ENCODE peak calls at places on chromosome 15, in five cellular contexts. One of them, this sample, is unnamed.

GRCh38 chr15:76588811-76589747 is 252.5 kb downstream of the ISL2 start:
- DNase-seq in NCI-H1105 treated with DMSO at 0.1 percent for 48 hours: no peak
- DNase-seq in GM10248: no peak
- DNase-seq in CD8-positive, alpha-beta memory T cell: no peak
- DNase-seq in omental fat pad: no peak
- DNase-seq in this sample: no peak

GRCh38 chr15:69845159-69845558 is 252.6 kb downstream of the TLE3 start:
- DNase-seq in CD8-positive, alpha-beta memory T cell: no peak
- DNase-seq in NCI-H1105 treated with DMSO at 0.1 percent for 48 hours: no peak
- DNase-seq in GM10248: no peak
- DNase-seq in omental fat pad: no peak
- DNase-seq in this sample: no peak

GRCh38 chr15:97968380-97968779 is 7.9 kb downstream of the ARRDC4 start:
- DNase-seq in omental fat pad: no peak
- DNase-seq in NCI-H1105 treated with DMSO at 0.1 percent for 48 hours: no peak
- DNase-seq in CD8-positive, alpha-beta memory T cell: no peak
- DNase-seq in GM10248: no peak
- DNase-seq in this sample: no peak

GRCh38 chr15:62782100-62782791 is 260.3 kb upstream of the TPM1 start:
- DNase-seq in omental fat pad: no peak
- DNase-seq in GM10248: peak; percentile 32
- DNase-seq in NCI-H1105 treated with DMSO at 0.1 percent for 48 hours: peak; percentile 76
- DNase-seq in CD8-positive, alpha-beta memory T cell: no peak
- DNase-seq in this sample: peak; percentile 0

GRCh38 chr15:60079210-60079609 is 75.1 kb downstream of the FOXB1 start:
- DNase-seq in NCI-H1105 treated with DMSO at 0.1 percent for 48 hours: no peak
- DNase-seq in omental fat pad: no peak
- DNase-seq in GM10248: no peak
- DNase-seq in CD8-positive, alpha-beta memory T cell: no peak
- DNase-seq in this sample: no peak

GRCh38 chr15:79896634-79897379 is at the start of gene MTHFS:
- DNase-seq in NCI-H1105 treated with DMSO at 0.1 percent for 48 hours: peak; percentile 68
- DNase-seq in CD8-positive, alpha-beta memory T cell: peak; percentile 62
- DNase-seq in GM10248: peak; percentile 83
- DNase-seq in omental fat pad: peak; percentile 53
- DNase-seq in this sample: peak; percentile 59

GRCh38 chr15:27846722-27847420 is 252.2 kb downstream of the OCA2 start:
- DNase-seq in GM10248: no peak
- DNase-seq in NCI-H1105 treated with DMSO at 0.1 percent for 48 hours: no peak
- DNase-seq in CD8-positive, alpha-beta memory T cell: no peak
- DNase-seq in omental fat pad: no peak
- DNase-seq in this sample: no peak

GRCh38 chr15:61173899-61174689 is 55.0 kb downstream of the RORA start:
- DNase-seq in GM10248: no peak
- DNase-seq in omental fat pad: no peak
- DNase-seq in CD8-positive, alpha-beta memory T cell: no peak
- DNase-seq in NCI-H1105 treated with DMSO at 0.1 percent for 48 hours: no peak
- DNase-seq in this sample: no peak

GRCh38 chr15:52857937-52858336 is 67.8 kb upstream of the ONECUT1 start:
- DNase-seq in NCI-H1105 treated with DMSO at 0.1 percent for 48 hours: no peak
- DNase-seq in CD8-positive, alpha-beta memory T cell: no peak
- DNase-seq in omental fat pad: no peak
- DNase-seq in GM10248: no peak
- DNase-seq in this sample: no peak

GRCh38 chr15:69783211-69783610 is 314.5 kb downstream of the TLE3 start:
- DNase-seq in GM10248: no peak
- DNase-seq in CD8-positive, alpha-beta memory T cell: no peak
- DNase-seq in NCI-H1105 treated with DMSO at 0.1 percent for 48 hours: peak; percentile 38
- DNase-seq in omental fat pad: no peak
- DNase-seq in this sample: no peak

GRCh38 chr15:93173369-93173768 is 84.4 kb upstream of the RGMA start:
- DNase-seq in CD8-positive, alpha-beta memory T cell: no peak
- DNase-seq in omental fat pad: no peak
- DNase-seq in GM10248: no peak
- DNase-seq in NCI-H1105 treated with DMSO at 0.1 percent for 48 hours: no peak
- DNase-seq in this sample: no peak

GRCh38 chr15:74245342-74245931 is 9.3 kb downstream of the CCDC33 start:
- DNase-seq in GM10248: no peak
- DNase-seq in omental fat pad: no peak
- DNase-seq in CD8-positive, alpha-beta memory T cell: no peak
- DNase-seq in NCI-H1105 treated with DMSO at 0.1 percent for 48 hours: peak; percentile 90
- DNase-seq in this sample: peak; percentile 63

GRCh38 chr15:61660579-61660978 is 399.7 kb downstream of the VPS13C start:
- DNase-seq in NCI-H1105 treated with DMSO at 0.1 percent for 48 hours: no peak
- DNase-seq in GM10248: no peak
- DNase-seq in omental fat pad: no peak
- DNase-seq in CD8-positive, alpha-beta memory T cell: no peak
- DNase-seq in this sample: no peak

GRCh38 chr15:89457086-89457485 is 39.3 kb downstream of the RHCG start:
- DNase-seq in omental fat pad: no peak
- DNase-seq in NCI-H1105 treated with DMSO at 0.1 percent for 48 hours: peak; percentile 10
- DNase-seq in CD8-positive, alpha-beta memory T cell: no peak
- DNase-seq in GM10248: no peak
- DNase-seq in this sample: no peak

GRCh38 chr15:50880651-50881114 is 27.8 kb upstream of the AP4E1 start:
- DNase-seq in omental fat pad: no peak
- DNase-seq in GM10248: peak; percentile 50
- DNase-seq in NCI-H1105 treated with DMSO at 0.1 percent for 48 hours: no peak
- DNase-seq in CD8-positive, alpha-beta memory T cell: no peak
- DNase-seq in this sample: no peak

GRCh38 chr15:51077565-51078153 is 17.0 kb downstream of the TNFAIP8L3 start:
- DNase-seq in GM10248: peak; percentile 81
- DNase-seq in CD8-positive, alpha-beta memory T cell: no peak
- DNase-seq in omental fat pad: peak; percentile 40
- DNase-seq in NCI-H1105 treated with DMSO at 0.1 percent for 48 hours: no peak
- DNase-seq in this sample: no peak

GRCh38 chr15:70817266-70817665 is 36.7 kb downstream of the LARP6 start:
- DNase-seq in NCI-H1105 treated with DMSO at 0.1 percent for 48 hours: no peak
- DNase-seq in CD8-positive, alpha-beta memory T cell: no peak
- DNase-seq in GM10248: no peak
- DNase-seq in omental fat pad: no peak
- DNase-seq in this sample: no peak

GRCh38 chr15:76003364-76003763 is 8.9 kb downstream of the NRG4 start:
- DNase-seq in NCI-H1105 treated with DMSO at 0.1 percent for 48 hours: no peak
- DNase-seq in GM10248: no peak
- DNase-seq in CD8-positive, alpha-beta memory T cell: no peak
- DNase-seq in omental fat pad: no peak
- DNase-seq in this sample: no peak

GRCh38 chr15:71385026-71385425 is 269.8 kb downstream of the THSD4 start:
- DNase-seq in omental fat pad: no peak
- DNase-seq in NCI-H1105 treated with DMSO at 0.1 percent for 48 hours: peak; percentile 73
- DNase-seq in CD8-positive, alpha-beta memory T cell: no peak
- DNase-seq in GM10248: no peak
- DNase-seq in this sample: no peak

GRCh38 chr15:31153531-31153930 is 52.0 kb upstream of the TRPM1 start:
- DNase-seq in GM10248: no peak
- DNase-seq in CD8-positive, alpha-beta memory T cell: no peak
- DNase-seq in omental fat pad: no peak
- DNase-seq in NCI-H1105 treated with DMSO at 0.1 percent for 48 hours: no peak
- DNase-seq in this sample: no peak

GRCh38 chr15:69085325-69086081 is 71.0 kb downstream of the NOX5 start:
- DNase-seq in CD8-positive, alpha-beta memory T cell: no peak
- DNase-seq in NCI-H1105 treated with DMSO at 0.1 percent for 48 hours: no peak
- DNase-seq in omental fat pad: no peak
- DNase-seq in GM10248: no peak
- DNase-seq in this sample: no peak